ENCODE peak calls at places on chromosomes 3 and 15, in five cellular contexts. J is DND-41, D is cardiac muscle cell, B is HCT116, K is GM12878. X is an unnamed sample. For H3K36me3, the result is how much of the 10 kb centered on the place peaks cover.

GRCh38 chr15:31458591-31458990 is 132.0 kb downstream of the KLF13 start:
- DNase-seq in B (no peak), D (no peak), J (no peak), K (no peak), X (no peak)

GRCh38 chr15:68631621-68632051 is 52.8 kb downstream of the CORO2B start:
- DNase-seq in B (no peak), J (no peak), D (no peak), K (no peak), X (no peak)

GRCh38 chr3:183584246-183584913 is 28.9 kb upstream of the KLHL6 start:
- DNase-seq in B (no peak), K (no peak), J (no peak), D (peak), X (no peak)

GRCh38 chr3:182078929-182079328 is 367.2 kb downstream of the SOX2 start:
- DNase-seq in J (no peak), D (no peak), K (no peak), B (no peak), X (no peak)

GRCh38 chr15:60528530-60528929 is 49.6 kb upstream of the ICE2 start:
- DNase-seq in B (no peak), K (no peak), J (no peak), D (no peak), X (no peak)

GRCh38 chr3:42804831-42805821 is 836 bp upstream of the HIGD1A start:
- DNase-seq in K (no peak), D (peak), B (no peak), J (no peak), X (no peak)

GRCh38 chr3:79139395-79140060 is 628.3 kb downstream of the ROBO1 start:
- DNase-seq in J (no peak), K (no peak), D (no peak), B (no peak), X (no peak)

GRCh38 chr3:36700537-36701248 is 63.7 kb downstream of the DCLK3 start:
- DNase-seq in D (peak), K (no peak), J (peak), B (peak), X (no peak)

GRCh38 chr3:27089063-27089462 is 280.1 kb downstream of the NEK10 start:
- DNase-seq in K (no peak), D (no peak), J (no peak), B (no peak), X (no peak)

GRCh38 chr15:86677316-86677715 is 597.6 kb downstream of the AGBL1 start:
- DNase-seq in J (no peak), K (no peak), B (no peak), D (no peak), X (no peak)

GRCh38 chr15:50265620-50266019 is at the start of gene HDC:
- DNase-seq in K (no peak), D (peak), B (no peak), J (no peak), X (no peak)

GRCh38 chr15:84400820-84401219 is 165.2 kb downstream of the GOLGA6L4 start:
- DNase-seq in D (no peak), B (no peak), K (no peak), J (no peak), X (no peak)

GRCh38 chr3:15495461-15496340 is 25.8 kb downstream of the COLQ start:
- DNase-seq in K (no peak), J (no peak), B (no peak), D (peak), X (no peak)

GRCh38 chr3:179194931-179195330 is 46.8 kb downstream of the PIK3CA start:
- DNase-seq in K (no peak), D (peak), J (no peak), B (no peak), X (no peak)

GRCh38 chr3:184417619-184418327 is 37.9 kb downstream of the CHRD start:
- DNase-seq in D (peak), J (peak), B (peak), K (peak), X (peak)

GRCh38 chr3:143973352-143974021 is 1.9 kb downstream of the DIPK2A start:
- DNase-seq in D (peak), J (peak), K (no peak), B (no peak), X (no peak)

GRCh38 chr3:65568497-65568896 is 470.2 kb downstream of the MAGI1 start:
- DNase-seq in K (no peak), D (no peak), J (no peak), B (no peak), X (no peak)

GRCh38 chr3:12870942-12871341 is 29.6 kb upstream of the RPL32 start:
- DNase-seq in D (no peak), K (no peak), B (no peak), J (no peak), X (no peak)

GRCh38 chr3:131714585-131715220 is 211.9 kb upstream of the MRPL3 start:
- DNase-seq in J (no peak), K (peak), D (no peak), B (no peak), X (no peak)

GRCh38 chr3:8524656-8525399 is 23.2 kb downstream of the LMCD1 start:
- DNase-seq in K (no peak), D (no peak), B (no peak), J (no peak), X (no peak)

GRCh38 chr15:73002509-73002908 is 49.8 kb upstream of the NEO1 start:
- DNase-seq in K (no peak), J (no peak), D (no peak), B (no peak), X (no peak)

GRCh38 chr3:113615976-113616375 is 80.5 kb downstream of the USF3 start:
- DNase-seq in B (no peak), J (no peak), D (no peak), K (no peak), X (no peak)

GRCh38 chr3:39407259-39407629 is 724 bp downstream of the RPSA start:
- DNase-seq in J (no peak), B (no peak), K (no peak), D (no peak), X (no peak)

GRCh38 chr15:45200001-45200798 is 12.4 kb upstream of the SHF start:
- DNase-seq in B (peak), K (peak), J (peak), D (peak), X (peak)

GRCh38 chr3:66303556-66303955 is 82.8 kb downstream of the SLC25A26 start:
- DNase-seq in D (no peak), K (no peak), B (no peak), J (peak), X (no peak)

GRCh38 chr3:44021646-44022594 is 219.8 kb upstream of the TOPAZ1 start:
- DNase-seq in D (peak), J (no peak), K (no peak), B (no peak), X (no peak)

GRCh38 chr15:64874131-64874530 is 32.4 kb downstream of the PLEKHO2 start:
- DNase-seq in J (no peak), D (no peak), K (no peak), B (no peak), X (no peak)

GRCh38 chr3:6099458-6100137 is 761.3 kb upstream of the GRM7 start:
- DNase-seq in K (no peak), D (no peak), B (no peak), J (no peak), X (no peak)

GRCh38 chr3:186162221-186162620 is 53.3 kb upstream of the ETV5 start:
- DNase-seq in D (no peak), J (no peak), K (no peak), B (no peak), X (no peak)

GRCh38 chr3:193768069-193768391 is 175.0 kb downstream of the OPA1 start:
- DNase-seq in D (no peak), B (no peak), K (no peak), J (no peak), X (no peak)

GRCh38 chr3:139537325-139537724 is 2.2 kb downstream of the RBP1 start:
- DNase-seq in B (peak), K (no peak), D (no peak), J (no peak), X (no peak)
- H3K27ac ChIP-seq in B (peak), K (no peak), D (no peak), J (no peak), X (no peak)

GRCh38 chr3:134628884-134629283 is 21.9 kb downstream of the KY start:
- DNase-seq in J (no peak), B (no peak), D (no peak), K (no peak), X (no peak)
- H3K36me3 ChIP-seq in J (under half), B (under half), D (under half), K (under half), X (under half)

GRCh38 chr15:81432179-81432578 is 58.2 kb upstream of the TMC3 start:
- DNase-seq in D (no peak), K (no peak), J (no peak), B (no peak), X (no peak)
- H3K27ac ChIP-seq in D (no peak), K (no peak), J (no peak), B (no peak), X (no peak)

GRCh38 chr3:168974628-168975403 is 688.7 kb downstream of the MECOM start:
- DNase-seq in K (no peak), J (no peak), B (no peak), D (no peak), X (no peak)
- H3K36me3 ChIP-seq in K (under half), J (under half), B (under half), D (under half), X (under half)

GRCh38 chr3:69094467-69095205 is 9.9 kb downstream of the ARL6IP5 start:
- DNase-seq in K (no peak), J (no peak), D (no peak), B (no peak), X (no peak)

GRCh38 chr3:69099576-69099975 is 14.8 kb downstream of the ARL6IP5 start:
- DNase-seq in K (no peak), D (no peak), B (no peak), J (no peak), X (no peak)

GRCh38 chr3:69097407-69098086 is 12.8 kb downstream of the ARL6IP5 start:
- DNase-seq in J (no peak), K (no peak), D (no peak), B (no peak), X (no peak)

GRCh38 chr3:69095636-69096035 is 10.9 kb downstream of the ARL6IP5 start:
- DNase-seq in J (no peak), D (no peak), B (no peak), K (no peak), X (peak)

GRCh38 chr3:69096299-69096698 is 11.6 kb downstream of the ARL6IP5 start:
- DNase-seq in B (no peak), J (no peak), K (no peak), D (no peak), X (no peak)
- H3K27ac ChIP-seq in B (no peak), J (no peak), K (peak), D (peak), X (peak)

GRCh38 chr15:67186226-67186649 is 68.2 kb downstream of the AAGAB start:
- DNase-seq in J (no peak), B (no peak), D (no peak), K (no peak), X (no peak)
- H3K36me3 ChIP-seq in J (under half), B (under half), D (under half), K (under half), X (under half)

GRCh38 chr15:37015476-37015875 is 84.9 kb downstream of the MEIS2 start:
- DNase-seq in B (no peak), J (no peak), K (no peak), D (no peak), X (no peak)
- H3K27ac ChIP-seq in B (no peak), J (no peak), K (peak), D (peak), X (no peak)

DNA sequence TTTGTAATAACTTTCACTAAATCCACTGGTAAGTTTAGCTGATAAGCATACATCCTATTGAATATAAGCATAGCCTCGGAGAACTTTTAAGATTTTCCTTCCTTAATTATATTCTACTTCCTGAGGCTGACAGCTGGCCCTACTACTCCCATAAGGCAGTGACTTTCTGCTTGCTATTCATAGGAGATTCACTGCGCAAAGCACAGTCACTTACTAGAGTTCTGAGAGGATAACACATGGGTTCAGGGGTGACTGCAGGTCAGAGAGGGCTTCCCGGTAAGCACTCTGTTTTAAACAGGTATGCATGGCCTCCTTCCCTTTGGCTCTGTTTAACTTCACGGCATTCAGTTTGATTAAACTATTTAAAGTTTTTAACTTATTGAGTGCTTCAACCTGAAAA is 75.8 kb downstream of the FAIM start:
- DNase-seq in J (no peak), D (no peak), K (no peak), B (no peak), X (no peak)
- H3K36me3 ChIP-seq in J (under half), D (under half), K (under half), B (under half), X (under half)